ENCODE peak calls at places on chromosomes 3 and 15, in six cellular contexts. V, W, N, I, D and C are unnamed samples.

GRCh38 chr3:171494457-171495109 is 34.4 kb upstream of the TNIK start:
- DNase-seq in I (no peak), W (no peak), V (no peak), N (no peak), D (no peak), C (no peak)

GRCh38 chr3:139112230-139112558 is 67.5 kb upstream of the PRR23C start:
- DNase-seq in W (no peak), I (no peak), D (no peak), V (no peak), N (no peak), C (no peak)

GRCh38 chr3:72821170-72821781 is 27.0 kb downstream of the SHQ1 start:
- DNase-seq in V (no peak), N (no peak), W (no peak), I (no peak), D (no peak), C (no peak)

GRCh38 chr3:119084371-119085069 is 49.9 kb upstream of the IGSF11 start:
- DNase-seq in I (no peak), N (no peak), D (peak; percentile 74), V (no peak), W (no peak), C (peak; percentile 47)

GRCh38 chr3:93992211-93992610 is 12.3 kb downstream of the ARL13B start:
- DNase-seq in D (no peak), I (no peak), W (no peak), V (no peak), N (no peak), C (no peak)

GRCh38 chr15:38169982-38170381 is 82.7 kb upstream of the SPRED1 start:
- DNase-seq in W (no peak), I (no peak), V (no peak), N (peak; percentile 8), D (no peak), C (no peak)

GRCh38 chr15:48946088-48946839 is 17.5 kb downstream of the SHC4 start:
- DNase-seq in N (no peak), I (peak; percentile 39), D (peak; percentile 80), W (no peak), V (no peak), C (peak; percentile 55)

GRCh38 chr3:155070932-155071387 is 9.2 kb upstream of the MME start:
- DNase-seq in V (no peak), D (no peak), W (no peak), N (peak; percentile 96), I (peak; percentile 11), C (peak; percentile 41)

GRCh38 chr3:4771238-4771637 is 208.0 kb upstream of the BHLHE40 start:
- DNase-seq in N (no peak), I (no peak), W (no peak), V (no peak), D (no peak), C (no peak)

DNA sequence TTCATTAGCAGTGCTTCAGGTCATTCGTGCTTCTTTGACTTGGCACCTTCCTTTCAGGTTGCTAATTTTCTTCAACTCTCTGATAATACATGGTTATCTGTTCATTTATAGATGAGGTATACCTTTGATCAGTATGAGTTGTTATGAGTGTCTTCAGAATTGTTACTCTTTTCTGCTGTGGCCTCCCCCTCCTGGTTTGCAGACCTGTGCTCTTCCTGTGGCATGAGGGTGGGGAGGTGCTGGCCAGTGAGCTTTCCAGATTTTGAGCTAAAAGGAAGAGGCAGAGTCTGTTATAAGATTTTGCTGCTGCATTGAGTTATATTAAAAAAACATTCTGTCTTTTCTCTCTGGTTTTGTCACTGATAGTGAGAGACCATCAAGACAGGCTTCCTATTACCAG is 30.8 kb upstream of the GOLGA6L9 start:
- DNase-seq in W (no peak), N (no peak), V (no peak), D (no peak), I (no peak), C (no peak)
- H3K27ac ChIP-seq in W (no peak overlapping the region), N (no peak overlapping the region), V (no peak overlapping the region), D (no peak overlapping the region), I (peak overlapping the region; percentile 3), C (no peak overlapping the region)

DNA sequence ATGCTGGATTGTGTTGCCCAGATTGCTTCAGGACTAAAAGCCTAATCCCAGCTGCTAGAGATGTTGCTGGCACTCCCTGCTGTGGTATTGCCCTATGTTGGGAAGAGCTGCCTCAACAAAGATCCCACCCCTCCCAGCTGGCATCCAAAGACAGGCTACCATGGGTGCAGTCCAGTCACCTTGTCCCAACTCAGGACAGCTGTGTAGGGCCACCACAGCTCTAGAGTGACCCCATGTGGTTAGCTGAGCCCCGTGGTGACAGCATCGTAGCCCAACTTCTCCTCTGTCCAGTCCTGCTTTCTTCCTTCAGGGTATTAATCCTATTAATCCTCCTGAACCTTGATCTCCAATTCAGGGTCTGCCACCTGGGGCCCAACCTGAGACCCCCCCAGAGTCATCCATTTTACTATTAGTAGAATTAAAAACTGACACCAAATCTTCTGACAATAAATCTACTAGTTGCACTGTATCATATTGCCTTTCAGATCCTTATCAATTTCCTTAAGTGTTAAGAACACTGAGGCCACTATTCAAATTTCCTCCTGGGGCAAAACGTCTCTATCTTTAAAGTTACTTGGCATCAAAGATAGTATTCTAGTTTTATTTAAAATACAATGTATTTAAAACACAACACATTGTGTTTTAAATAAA is 83.5 kb downstream of the AQP9 start:
- DNase-seq in W (no peak), D (no peak), N (no peak), V (no peak), I (peak; percentile 75), C (peak; percentile 41)
- TF ChIP-seq CTCF in W (no peak), D (peak; percentile 31), N (peak; percentile 48), V (peak; percentile 38), I (peak; percentile 86), C (peak; percentile 46)

GRCh38 chr15:81284256-81285031 is 39.5 kb downstream of the STARD5 start:
- DNase-seq in D (no peak), W (no peak), N (no peak), I (no peak), V (no peak), C (no peak)
- H3K27ac ChIP-seq in D (no peak overlapping the region), W (no peak overlapping the region), N (no peak overlapping the region), I (no peak overlapping the region), V (no peak overlapping the region), C (no peak overlapping the region)

GRCh38 chr3:128597900-128598299 is 52.7 kb downstream of the RPN1 start:
- DNase-seq in D (no peak), W (no peak), V (no peak), I (no peak), N (no peak), C (no peak)
- TF ChIP-seq CTCF in D (no peak), W (no peak), V (no peak), I (no peak), N (no peak), C (no peak)

GRCh38 chr15:31214864-31215489 is 111.7 kb upstream of the KLF13 start:
- DNase-seq in I (no peak), N (no peak), D (no peak), V (peak; percentile 56), W (peak; percentile 88), C (peak; percentile 70)

GRCh38 chr15:31217067-31217466 is 109.6 kb upstream of the KLF13 start:
- DNase-seq in N (no peak), D (no peak), I (no peak), W (no peak), V (no peak), C (no peak)

GRCh38 chr15:31214158-31214863 is 112.3 kb upstream of the KLF13 start:
- DNase-seq in W (no peak), N (no peak), V (no peak), I (no peak), D (no peak), C (no peak)

GRCh38 chr15:31216210-31216911 is 110.3 kb upstream of the KLF13 start:
- DNase-seq in N (no peak), I (peak; percentile 31), W (peak; percentile 98), V (peak; percentile 74), D (no peak), C (peak; percentile 83)

GRCh38 chr15:31215490-31216209 is 111.0 kb upstream of the KLF13 start:
- DNase-seq in N (no peak), D (no peak), W (peak; percentile 98), I (peak; percentile 83), V (peak; percentile 83), C (peak; percentile 76)
- H3K27ac ChIP-seq in N (no peak overlapping the region), D (no peak overlapping the region), W (peak overlapping the region; percentile 100), I (no peak overlapping the region), V (peak overlapping the region; percentile 97), C (peak overlapping the region; percentile 100)

GRCh38 chr3:13878711-13879101 is 1.2 kb downstream of the WNT7A start:
- DNase-seq in W (peak; percentile 65), N (no peak), I (no peak), D (no peak), V (no peak), C (no peak)

GRCh38 chr3:13881536-13882410 is 1.9 kb upstream of the WNT7A start:
- DNase-seq in D (no peak), V (no peak), I (no peak), W (no peak), N (no peak), C (no peak)

GRCh38 chr3:13880811-13881156 is 913 bp upstream of the WNT7A start:
- DNase-seq in I (no peak), V (no peak), N (no peak), W (peak; percentile 80), D (no peak), C (no peak)

GRCh38 chr3:13879102-13879945 is 547 bp downstream of the WNT7A start:
- DNase-seq in I (peak; percentile 18), N (no peak), V (no peak), D (peak; percentile 55), W (peak; percentile 81), C (peak; percentile 34)

DNA sequence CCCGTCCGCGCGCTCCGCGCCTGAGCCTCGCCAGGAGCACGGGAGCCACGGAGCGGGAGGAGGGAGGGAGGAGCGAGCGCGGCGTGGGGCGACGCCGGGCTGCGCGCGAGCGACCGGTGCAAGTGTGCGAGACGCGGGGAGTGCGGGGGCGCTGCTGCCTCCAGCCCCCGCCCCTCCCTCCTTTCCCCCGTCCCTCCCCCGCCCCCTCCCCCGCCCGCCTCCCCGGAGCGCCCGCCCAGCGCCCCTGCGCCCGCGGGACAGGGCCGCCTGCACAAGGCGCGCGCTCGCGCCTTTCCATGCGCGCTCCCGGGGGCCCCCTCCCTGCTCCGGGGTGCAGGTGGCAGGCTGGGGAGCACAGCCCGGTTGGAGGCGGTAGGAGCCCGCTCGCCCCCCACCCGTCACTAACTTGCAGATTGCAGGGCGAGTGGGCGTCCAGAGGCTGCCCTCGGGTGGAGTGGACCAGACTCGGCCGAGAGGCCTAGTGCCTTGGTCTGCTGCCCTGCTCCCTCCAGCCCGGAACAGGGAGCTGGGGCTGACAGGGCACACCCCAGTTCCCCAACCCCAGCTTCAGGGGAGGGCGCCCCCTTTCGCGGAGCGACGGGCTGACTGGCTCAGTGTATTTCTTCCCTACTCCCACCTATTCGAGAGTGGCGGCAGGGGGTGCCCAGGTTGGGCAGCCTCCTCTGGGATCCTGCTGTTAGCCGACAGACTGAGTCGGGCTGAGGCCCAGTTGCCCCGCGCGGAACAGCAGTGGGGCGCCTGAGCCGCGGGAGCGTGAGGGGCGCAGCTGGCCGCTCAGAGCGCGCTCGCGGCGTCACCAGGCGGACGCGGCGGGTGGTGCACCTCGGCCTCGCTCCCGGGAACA is at the start of gene WNT7A:
- DNase-seq in D (peak; percentile 45), W (peak; percentile 76), I (peak; percentile 62), N (no peak), V (peak; percentile 60), C (peak; percentile 60)
- TF ChIP-seq CTCF in D (peak; percentile 98), W (peak; percentile 75), I (peak; percentile 82), N (no peak), V (peak; percentile 48), C (peak; percentile 97)